ENCODE peak calls at places on chromosome 9, in ten cellular contexts. U, D, J, X, Z, O, T, H, C and P are unnamed samples.

GRCh38 chr9:127118597-127119318 is 3.7 kb downstream of the ANGPTL2 start:
- DNase-seq in U (no peak), T (no peak), X (no peak), D (no peak), C (no peak), H (no peak), Z (no peak), O (no peak), J (no peak), P (no peak)

GRCh38 chr9:117491491-117491890 is 76.6 kb upstream of the ASTN2 start:
- DNase-seq in Z (no peak), O (no peak), J (no peak), C (no peak), X (no peak), D (no peak), T (peak), H (no peak), U (no peak), P (no peak)

GRCh38 chr9:77597057-77597456 is 51.1 kb downstream of the GNA14 start:
- DNase-seq in C (peak), J (peak), H (no peak), X (no peak), U (peak), T (no peak), O (no peak), Z (no peak), D (no peak), P (no peak)

GRCh38 chr9:2620876-2621677 is 510 bp upstream of the VLDLR start:
- DNase-seq in T (peak), X (peak), J (peak), Z (peak), D (peak), H (peak), C (peak), O (peak), U (peak), P (peak)

GRCh38 chr9:129023036-129023907 is 4.9 kb downstream of the SH3GLB2 start:
- DNase-seq in D (peak), X (no peak), Z (peak), O (no peak), T (no peak), J (peak), C (peak), H (peak), U (peak), P (no peak)

GRCh38 chr9:126299706-126300276 is 26.8 kb upstream of the MVB12B start:
- DNase-seq in O (no peak), X (peak), J (peak), U (peak), T (no peak), C (peak), H (no peak), Z (no peak), D (no peak), P (peak)

GRCh38 chr9:129497064-129497836 is 123.7 kb downstream of the C9orf50 start:
- DNase-seq in D (no peak), C (no peak), X (no peak), J (no peak), U (peak), T (no peak), Z (no peak), O (peak), H (no peak), P (no peak)

GRCh38 chr9:101398930-101399640 is 434 bp downstream of the ZNF189 start:
- DNase-seq in J (no peak), D (no peak), T (peak), C (peak), U (no peak), X (no peak), H (no peak), O (no peak), Z (no peak), P (peak)

GRCh38 chr9:115513148-115513547 is 395.2 kb upstream of the TNC start:
- DNase-seq in T (no peak), Z (no peak), H (no peak), J (no peak), X (no peak), C (no peak), U (no peak), O (no peak), D (no peak), P (no peak)

GRCh38 chr9:97793067-97793466 is 60.0 kb upstream of the FOXE1 start:
- DNase-seq in Z (no peak), H (no peak), D (no peak), J (no peak), U (no peak), C (no peak), T (no peak), X (no peak), O (no peak), P (no peak)

GRCh38 chr9:74277532-74277931 is 219.6 kb upstream of the RORB start:
- DNase-seq in C (no peak), D (no peak), T (no peak), J (no peak), H (no peak), Z (no peak), X (no peak), O (no peak), U (no peak), P (no peak)

GRCh38 chr9:74284596-74284995 is 212.5 kb upstream of the RORB start:
- DNase-seq in X (no peak), Z (no peak), O (no peak), T (no peak), J (no peak), C (no peak), H (no peak), U (no peak), D (no peak), P (peak)

GRCh38 chr9:74285075-74285474 is 212.1 kb upstream of the RORB start:
- DNase-seq in D (no peak), U (no peak), T (no peak), C (no peak), J (no peak), O (no peak), X (no peak), Z (no peak), H (peak), P (peak)

GRCh38 chr9:74282526-74283253 is 214.4 kb upstream of the RORB start:
- DNase-seq in X (no peak), J (no peak), O (no peak), T (no peak), U (no peak), H (no peak), C (no peak), D (no peak), Z (no peak), P (no peak)

DNA sequence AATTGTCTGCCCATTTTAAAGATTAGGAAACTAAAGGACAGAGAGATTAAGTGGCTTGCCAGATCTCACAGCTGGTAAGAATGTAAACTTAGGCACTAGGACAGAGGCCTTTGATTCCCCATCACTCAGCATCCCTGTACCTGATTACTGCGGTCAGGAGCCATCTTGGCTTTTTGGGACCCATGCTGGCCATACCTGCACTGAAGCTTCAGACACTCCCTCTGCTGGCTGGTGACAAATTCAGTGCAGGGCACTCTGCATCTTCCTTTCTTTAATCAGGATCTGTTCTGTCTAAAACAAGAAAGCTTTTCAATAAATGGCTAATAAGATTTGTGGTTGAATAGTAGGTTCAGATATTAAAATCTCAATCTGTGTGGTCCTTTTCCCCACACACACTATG is 215.5 kb upstream of the RORB start:
- DNase-seq in T (no peak), J (no peak), D (no peak), Z (no peak), X (peak), C (no peak), H (no peak), U (no peak), O (no peak), P (peak)
- TF ChIP-seq CTCF in T (no peak), J (no peak), D (no peak), Z (no peak), X (no peak), C (no peak), H (no peak), U (no peak), O (no peak), P (peak)

GRCh38 chr9:88387035-88387732 is 1.1 kb upstream of the SPIN1 start:
- DNase-seq in D (no peak), T (peak), O (peak), C (peak), J (peak), X (peak), H (peak), Z (no peak), U (peak), P (peak)
- H3K4me3 ChIP-seq in D (peak), T (peak), O (peak), C (peak), J (peak), X (peak), H (peak), Z (peak), U (peak), P (peak)

GRCh38 chr9:124510650-124511425 is 3.6 kb upstream of the NR5A1 start:
- DNase-seq in X (no peak), U (peak), H (no peak), Z (no peak), O (no peak), C (no peak), T (no peak), D (no peak), J (peak), P (peak)

GRCh38 chr9:124513374-124513994 is 6.3 kb upstream of the NR5A1 start:
- DNase-seq in X (peak), J (no peak), C (no peak), D (no peak), H (no peak), U (no peak), T (no peak), Z (no peak), O (no peak), P (no peak)

GRCh38 chr9:124511891-124512805 is 4.9 kb upstream of the NR5A1 start:
- DNase-seq in U (no peak), D (no peak), Z (no peak), X (no peak), H (no peak), T (no peak), J (no peak), C (no peak), O (peak), P (no peak)

GRCh38 chr9:124512806-124513204 is 5.6 kb upstream of the NR5A1 start:
- DNase-seq in C (no peak), Z (no peak), O (no peak), H (no peak), U (no peak), T (no peak), D (no peak), X (no peak), J (no peak), P (no peak)

DNA sequence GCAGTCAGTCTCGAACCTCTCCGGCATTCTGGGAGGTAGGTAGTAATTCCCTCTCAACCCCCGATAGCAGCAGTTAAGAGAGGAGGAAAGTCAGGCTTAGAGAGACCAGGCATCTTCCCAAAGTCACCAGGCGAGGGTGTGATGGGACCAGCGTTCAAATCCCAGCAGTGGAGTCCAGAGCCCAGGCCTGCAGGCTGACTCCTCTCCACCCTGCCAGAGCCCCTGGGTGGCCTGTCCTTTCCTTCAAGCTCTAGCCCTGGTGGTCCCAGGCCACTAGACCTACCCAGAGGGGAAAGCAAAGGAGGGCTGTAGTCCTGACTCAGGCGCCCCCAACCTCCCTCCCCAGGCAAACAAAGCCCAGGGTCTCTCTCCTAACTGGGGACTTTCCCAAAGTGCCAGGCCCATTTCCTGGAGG is 4.2 kb upstream of the NR5A1 start:
- DNase-seq in U (no peak), T (no peak), X (no peak), Z (no peak), D (no peak), H (no peak), C (no peak), O (no peak), J (no peak), P (no peak)
- TF ChIP-seq CTCF in U (no peak), T (no peak), X (no peak), Z (no peak), D (no peak), H (no peak), C (no peak), O (no peak), J (no peak), P (no peak)

GRCh38 chr9:35522189-35522588 is 32.3 kb downstream of the RUSC2 start:
- DNase-seq in T (no peak), U (no peak), Z (no peak), J (no peak), C (no peak), H (no peak), D (no peak), X (no peak), O (no peak), P (no peak)

GRCh38 chr9:35518981-35519679 is 29.2 kb downstream of the RUSC2 start:
- DNase-seq in Z (peak), H (peak), C (peak), O (no peak), D (no peak), X (peak), U (peak), J (peak), T (no peak), P (peak)

GRCh38 chr9:35521708-35522107 is 31.8 kb downstream of the RUSC2 start:
- DNase-seq in X (no peak), D (peak), H (peak), J (peak), T (no peak), O (no peak), Z (no peak), C (peak), U (peak), P (no peak)

GRCh38 chr9:35519697-35520403 is 29.9 kb downstream of the RUSC2 start:
- DNase-seq in T (no peak), X (no peak), J (no peak), U (no peak), Z (no peak), D (no peak), H (no peak), O (no peak), C (no peak), P (peak)

GRCh38 chr9:35520404-35520790 is 30.5 kb downstream of the RUSC2 start:
- DNase-seq in U (no peak), O (no peak), Z (no peak), T (no peak), D (no peak), C (no peak), X (no peak), J (peak), H (no peak), P (no peak)
- H3K4me3 ChIP-seq in U (no peak), O (no peak), Z (no peak), T (no peak), D (no peak), C (no peak), X (no peak), J (no peak), H (no peak), P (no peak)

GRCh38 chr9:136784249-136784996 is 6.7 kb upstream of the TMEM141 start:
- DNase-seq in J (no peak), U (peak), X (peak), Z (no peak), O (no peak), C (peak), D (no peak), T (no peak), H (no peak), P (peak)

GRCh38 chr9:136777359-136777758 is 13.0 kb upstream of the LCN15 start:
- DNase-seq in J (no peak), X (no peak), T (no peak), C (no peak), D (no peak), O (no peak), H (no peak), Z (no peak), U (no peak), P (no peak)

GRCh38 chr9:136776947-136777346 is 12.6 kb upstream of the LCN15 start:
- DNase-seq in J (no peak), T (no peak), X (no peak), C (no peak), U (no peak), O (no peak), H (no peak), D (no peak), Z (no peak), P (no peak)

GRCh38 chr9:136782452-136782851 is 8.7 kb upstream of the TMEM141 start:
- DNase-seq in C (no peak), Z (no peak), D (no peak), X (no peak), T (no peak), U (no peak), O (no peak), H (no peak), J (no peak), P (no peak)

DNA sequence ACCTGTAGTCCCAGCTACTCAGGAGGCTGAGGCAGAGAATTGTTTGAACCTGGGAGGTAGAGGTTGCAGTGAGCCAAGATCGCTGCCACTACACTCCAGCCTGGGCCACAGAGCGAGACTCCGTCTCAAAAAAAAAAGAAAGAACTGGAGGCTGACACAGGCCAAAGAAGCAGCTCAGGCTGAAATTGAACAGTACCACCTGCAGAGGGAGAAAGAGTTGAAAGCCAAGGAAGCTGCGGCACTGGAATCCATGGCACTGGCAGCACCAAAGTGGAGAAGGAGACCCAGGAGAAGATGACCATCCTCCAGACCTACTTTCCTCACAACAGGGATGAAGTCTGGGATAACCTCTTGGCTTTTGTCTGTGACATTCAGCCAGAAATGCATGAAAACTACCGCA is 11.3 kb upstream of the TMEM141 start:
- DNase-seq in J (no peak), Z (no peak), X (no peak), U (no peak), D (no peak), T (no peak), O (no peak), H (no peak), C (no peak), P (no peak)
- TF ChIP-seq CTCF in J (peak), Z (no peak), X (no peak), U (peak), D (peak), T (no peak), O (no peak), H (peak), C (no peak), P (peak)

GRCh38 chr9:111110805-111111204 is 72.5 kb upstream of the LPAR1 start:
- DNase-seq in H (no peak), C (no peak), X (no peak), T (no peak), Z (no peak), D (no peak), U (no peak), O (no peak), J (no peak), P (no peak)
- H3K4me3 ChIP-seq in H (no peak), C (no peak), X (no peak), T (no peak), Z (no peak), D (no peak), U (no peak), O (no peak), J (no peak), P (no peak)

DNA sequence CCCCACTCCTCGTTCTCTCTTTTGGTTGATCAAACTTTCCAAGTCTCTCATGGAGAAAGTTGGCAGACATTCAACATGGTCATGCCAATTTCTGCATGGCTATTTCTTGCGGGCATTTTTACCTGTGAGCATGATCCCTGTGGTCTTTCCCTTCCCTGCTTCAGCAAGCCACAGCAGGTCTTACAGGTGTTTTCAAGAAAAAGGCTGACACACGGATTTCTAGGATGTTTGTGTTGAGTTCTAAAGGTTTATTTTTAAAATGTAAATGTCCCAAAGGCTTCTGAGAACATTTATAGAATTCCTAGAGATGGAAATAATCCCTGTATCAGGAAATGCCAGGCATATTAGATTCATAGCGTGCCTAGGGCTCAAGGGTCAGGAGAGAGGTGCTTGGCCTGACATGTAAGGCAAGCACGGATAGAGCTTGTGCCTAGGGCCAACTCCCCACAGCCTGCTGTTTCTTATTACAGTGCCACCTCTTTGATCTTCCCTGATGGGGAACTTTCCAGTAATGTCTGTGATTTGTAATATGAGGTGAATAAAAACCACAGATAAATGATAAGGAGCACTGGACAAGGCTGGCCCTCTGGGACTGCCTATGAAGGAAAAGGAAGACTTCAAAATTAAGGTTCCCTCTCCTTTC is 79.8 kb downstream of the MUSK start:
- DNase-seq in D (no peak), Z (peak), O (no peak), H (no peak), T (peak), X (no peak), U (no peak), J (no peak), C (peak), P (peak)
- TF ChIP-seq CTCF in D (no peak), Z (no peak), O (no peak), H (no peak), T (no peak), X (no peak), U (no peak), J (no peak), C (no peak), P (no peak)

GRCh38 chr9:36470891-36471290 is 70.8 kb upstream of the RNF38 start:
- DNase-seq in O (no peak), U (peak), T (peak), J (peak), Z (peak), H (peak), D (no peak), X (no peak), C (peak), P (peak)

GRCh38 chr9:36471359-36471758 is 71.3 kb upstream of the RNF38 start:
- DNase-seq in J (no peak), D (no peak), H (no peak), T (no peak), Z (no peak), X (no peak), U (no peak), O (no peak), C (peak), P (no peak)
- H3K4me3 ChIP-seq in J (no peak), D (no peak), H (no peak), T (no peak), Z (peak), X (no peak), U (peak), O (peak), C (peak), P (no peak)